ENCODE peak calls at places on chromosomes 12 and 14, in five cellular contexts. X is cardiac muscle cell; Z is H1; C is ovary; N is effector memory CD4-positive, alpha-beta T cell. O is an unnamed sample.
A peak's percentile ranks its signal among the peaks of the same experiment; 100 is the strongest.

GRCh38 chr12:3032770-3033537 is 44.2 kb upstream of the TSPAN9 start:
- DNase-seq in X (no peak), Z (no peak), C (no peak), N (no peak), O (no peak)

GRCh38 chr12:102920271-102920670 is 3.2 kb upstream of the PAH start:
- DNase-seq in X (no peak), Z (no peak), C (no peak), N (no peak), O (no peak)

GRCh38 chr12:55932546-55932919 is 1.6 kb downstream of the DGKA start:
- DNase-seq in X (peak; percentile 44), Z (no peak), C (no peak), N (no peak), O (no peak)

GRCh38 chr14:60637490-60638452 is 11.5 kb downstream of the SIX1 start:
- DNase-seq in X (peak; percentile 40), Z (peak; percentile 82), C (no peak), N (no peak), O (peak; percentile 78)

GRCh38 chr14:68703093-68703492 is 89.8 kb downstream of the ZFP36L1 start:
- DNase-seq in X (peak; percentile 64), Z (no peak), C (no peak), N (peak; percentile 27), O (no peak)

GRCh38 chr12:106791531-106791930 is 17.0 kb downstream of the RIC8B start:
- DNase-seq in X (no peak), Z (no peak), C (no peak), N (no peak), O (no peak)

GRCh38 chr12:70196732-70197361 is 46.4 kb upstream of the CNOT2 start:
- DNase-seq in X (peak; percentile 61), Z (no peak), C (no peak), N (no peak), O (no peak)

GRCh38 chr12:132356686-132357622 is 27.6 kb upstream of the GALNT9 start:
- DNase-seq in X (peak; percentile 86), Z (no peak), C (no peak), N (no peak), O (peak; percentile 90)

GRCh38 chr14:60346706-60347105 is 97.7 kb downstream of the PPM1A start:
- DNase-seq in X (no peak), Z (no peak), C (no peak), N (no peak), O (no peak)

GRCh38 chr14:68566075-68566474 is 226.8 kb downstream of the ZFP36L1 start:
- DNase-seq in X (no peak), Z (no peak), C (no peak), N (no peak), O (no peak)

GRCh38 chr12:6528539-6529235 is 5.6 kb upstream of the GAPDH start:
- DNase-seq in X (no peak), Z (no peak), C (no peak), N (no peak), O (no peak)

GRCh38 chr12:68622250-68622649 is 11.6 kb downstream of the RAP1B start:
- DNase-seq in X (peak; percentile 23), Z (no peak), C (no peak), N (no peak), O (no peak)

GRCh38 chr12:111201495-111202236 is 167.2 kb downstream of the PHETA1 start:
- DNase-seq in X (no peak), Z (no peak), C (no peak), N (no peak), O (no peak)

GRCh38 chr14:23071244-23071974 is 14.1 kb upstream of the CDH24 start:
- DNase-seq in X (peak; percentile 96), Z (peak; percentile 83), C (peak; percentile 80), N (peak; percentile 65), O (peak; percentile 96)

GRCh38 chr14:55586411-55586810 is 6.4 kb downstream of the KTN1 start:
- DNase-seq in X (no peak), Z (no peak), C (no peak), N (no peak), O (no peak)

GRCh38 chr14:55581011-55581806 is 1.2 kb downstream of the KTN1 start:
- DNase-seq in X (peak; percentile 48), Z (peak; percentile 77), C (peak; percentile 64), N (peak; percentile 28), O (peak; percentile 67)

GRCh38 chr14:55582741-55583140 is 2.7 kb downstream of the KTN1 start:
- DNase-seq in X (no peak), Z (no peak), C (no peak), N (no peak), O (no peak)

GRCh38 chr14:55585854-55586253 is 5.8 kb downstream of the KTN1 start:
- DNase-seq in X (peak; percentile 41), Z (no peak), C (no peak), N (no peak), O (no peak)

DNA sequence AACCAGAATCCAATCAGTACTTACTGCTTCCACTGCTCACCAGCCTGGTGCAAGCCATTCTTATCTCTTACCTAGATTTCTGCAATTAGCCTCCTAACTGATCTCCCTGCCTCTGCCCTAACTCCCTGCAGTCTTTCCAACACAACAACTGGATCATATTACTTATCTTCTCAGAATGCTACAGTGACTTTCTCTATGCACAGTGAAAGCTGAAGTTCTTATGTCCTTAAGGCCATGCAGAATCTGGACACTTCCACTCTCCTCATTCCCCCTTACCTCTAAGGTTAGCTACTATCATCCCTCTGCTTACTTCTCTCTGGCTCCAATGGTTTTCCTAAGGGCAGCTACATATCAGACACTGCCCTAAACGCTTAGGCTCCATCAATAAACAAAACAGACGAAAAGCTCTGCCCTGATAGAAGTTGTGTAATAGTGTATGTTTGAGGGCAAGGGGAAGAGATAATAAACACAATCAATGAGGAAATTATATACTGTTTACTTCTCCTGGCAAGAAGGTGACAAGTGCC is 4.0 kb downstream of the KTN1 start:
- DNase-seq in X (no peak), Z (no peak), C (no peak), N (no peak), O (no peak)
- H3K4me3 ChIP-seq in X (no peak overlapping the region), Z (no peak overlapping the region), C (no peak overlapping the region), N (no peak overlapping the region), O (no peak overlapping the region)

GRCh38 chr14:89040080-89040437 is 215.6 kb downstream of the TTC8 start:
- DNase-seq in X (no peak), Z (no peak), C (no peak), N (no peak), O (no peak)

GRCh38 chr14:89037065-89037464 is 212.6 kb downstream of the TTC8 start:
- DNase-seq in X (no peak), Z (no peak), C (no peak), N (no peak), O (no peak)

GRCh38 chr14:89040438-89041244 is 216.2 kb downstream of the TTC8 start:
- DNase-seq in X (peak; percentile 96), Z (peak; percentile 99), C (peak; percentile 92), N (peak; percentile 28), O (peak; percentile 81)

GRCh38 chr14:89042021-89042420 is 217.6 kb downstream of the TTC8 start:
- DNase-seq in X (no peak), Z (no peak), C (no peak), N (no peak), O (no peak)

GRCh38 chr14:89041245-89041585 is 216.8 kb downstream of the TTC8 start:
- DNase-seq in X (no peak), Z (no peak), C (no peak), N (no peak), O (no peak)
- H3K4me1 ChIP-seq in X (no peaks in the 10 kb centered on the region), Z (peaks cover 6% of the 10 kb centered on the region), C (peaks cover 2% of the 10 kb centered on the region), N (peaks cover 9% of the 10 kb centered on the region), O (no peaks in the 10 kb centered on the region)

GRCh38 chr12:120076651-120077050 is 39.9 kb downstream of the RAB35 start:
- DNase-seq in X (no peak), Z (no peak), C (no peak), N (no peak), O (no peak)

GRCh38 chr12:120077260-120077659 is 39.3 kb downstream of the RAB35 start:
- DNase-seq in X (no peak), Z (no peak), C (no peak), N (no peak), O (no peak)

GRCh38 chr12:120078868-120079267 is 37.7 kb downstream of the RAB35 start:
- DNase-seq in X (no peak), Z (no peak), C (no peak), N (no peak), O (no peak)

GRCh38 chr12:120080043-120080400 is 36.5 kb downstream of the RAB35 start:
- DNase-seq in X (no peak), Z (no peak), C (no peak), N (no peak), O (no peak)

GRCh38 chr12:120079352-120080042 is 37.1 kb downstream of the RAB35 start:
- DNase-seq in X (no peak), Z (no peak), C (no peak), N (no peak), O (no peak)
- H3K4me3 ChIP-seq in X (no peak overlapping the region), Z (no peak overlapping the region), C (no peak overlapping the region), N (no peak overlapping the region), O (no peak overlapping the region)

DNA sequence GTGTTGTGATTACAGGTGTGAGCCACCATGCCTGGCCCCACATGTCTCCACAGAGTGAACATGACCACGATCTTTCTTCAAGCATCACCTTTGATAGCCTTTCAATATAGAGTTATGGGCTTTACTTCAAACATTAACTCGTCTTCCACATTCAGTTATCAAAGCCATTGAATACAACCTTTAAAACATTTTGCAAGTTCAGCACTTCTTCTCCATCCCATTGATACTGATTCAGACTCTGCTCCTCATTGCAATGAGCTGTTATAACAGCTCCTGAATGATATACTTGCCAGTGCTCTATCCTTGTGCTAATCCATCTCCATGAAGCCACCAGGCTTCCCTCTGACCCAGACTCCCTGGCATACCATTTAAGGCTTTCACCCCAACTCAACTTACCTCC is 223.5 kb upstream of the EEA1 start:
- DNase-seq in X (no peak), Z (no peak), C (no peak), N (no peak), O (no peak)
- H3K4me1 ChIP-seq in X (no peaks in the 10 kb centered on the region), Z (no peaks in the 10 kb centered on the region), C (peaks cover 1% of the 10 kb centered on the region), N (no peaks in the 10 kb centered on the region), O (peaks cover 7% of the 10 kb centered on the region)

GRCh38 chr14:24187538-24187915 is 1.1 kb downstream of the IPO4 start:
- DNase-seq in X (no peak), Z (no peak), C (no peak), N (no peak), O (no peak)

GRCh38 chr14:24185015-24185414 is 3.6 kb downstream of the IPO4 start:
- DNase-seq in X (no peak), Z (no peak), C (no peak), N (no peak), O (no peak)

GRCh38 chr14:24185741-24186140 is 2.9 kb downstream of the IPO4 start:
- DNase-seq in X (no peak), Z (no peak), C (no peak), N (no peak), O (no peak)

GRCh38 chr14:24188251-24189058 is at the start of gene IPO4:
- DNase-seq in X (peak; percentile 99), Z (peak; percentile 93), C (peak; percentile 97), N (peak; percentile 92), O (peak; percentile 99)

DNA sequence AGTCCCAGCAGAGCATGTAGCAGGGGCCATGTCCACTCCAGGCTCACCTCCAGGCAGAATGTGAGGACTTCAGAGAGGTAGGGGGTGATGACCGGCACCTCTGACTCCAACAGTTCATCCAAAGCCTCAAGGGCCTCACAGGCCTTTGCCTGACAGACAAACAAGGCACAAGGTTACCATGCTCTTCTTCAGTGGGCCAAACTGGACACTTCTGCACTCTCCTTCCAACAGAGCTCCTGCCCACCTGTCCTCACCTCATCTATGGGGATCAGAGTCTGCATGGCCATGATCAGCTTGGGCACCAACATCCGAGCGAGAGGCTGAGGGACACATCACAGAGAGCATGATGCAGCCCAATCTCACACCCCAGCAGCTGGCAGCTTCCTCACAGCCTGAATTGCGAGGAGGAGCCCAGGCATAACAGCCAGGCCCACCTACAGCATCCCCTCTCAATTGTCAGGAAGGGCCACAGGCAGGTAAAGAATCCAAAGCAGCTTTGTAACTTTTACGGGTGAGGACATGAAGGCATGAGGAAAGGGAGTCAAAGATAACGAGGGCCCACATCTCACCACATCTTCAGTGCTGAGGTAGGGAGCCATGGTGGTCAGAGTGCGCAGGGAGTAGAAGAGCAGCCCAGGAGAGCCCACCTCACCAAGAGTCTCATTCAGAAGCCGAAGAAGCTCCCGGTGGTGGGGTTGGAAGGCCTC is 1.6 kb downstream of the IPO4 start:
- DNase-seq in X (no peak), Z (no peak), C (no peak), N (no peak), O (no peak)
- H3K4me3 ChIP-seq in X (no peak overlapping the region), Z (no peak overlapping the region), C (no peak overlapping the region), N (no peak overlapping the region), O (no peak overlapping the region)